ENCODE peak calls at places on chromosomes 2 and 18, in seven cellular contexts. Z is type B pancreatic cell, D is BJ, C is CD14-positive monocyte, X is upper lobe of right lung, L is GM20000, O is Calu3. Q is an unnamed sample.

GRCh38 chr2:209351636-209352035 is 72.2 kb upstream of the MAP2 start:
- DNase-seq in L (no peak), X (no peak), O (no peak), C (no peak), Z (no peak), D (no peak), Q (no peak)

GRCh38 chr2:100984892-100985307 is 17.2 kb upstream of the RPL31 start:
- DNase-seq in L (peak), C (peak), O (peak), D (no peak), Z (no peak), X (peak), Q (no peak)

GRCh38 chr2:41998789-41999470 is 48.9 kb upstream of the PKDCC start:
- DNase-seq in X (no peak), O (no peak), C (no peak), L (no peak), Z (no peak), D (no peak), Q (no peak)

GRCh38 chr2:172084734-172085459 is 410 bp upstream of the DLX1 start:
- DNase-seq in D (peak), O (peak), C (peak), L (peak), X (no peak), Z (peak), Q (peak)

GRCh38 chr18:35933982-35934381 is 38.5 kb upstream of the RMP24 start:
- DNase-seq in O (no peak), Z (no peak), D (no peak), L (no peak), X (no peak), C (no peak), Q (no peak)

GRCh38 chr2:26175716-26176615 is 3.1 kb downstream of the GAREM2 start:
- DNase-seq in Z (no peak), O (no peak), X (no peak), L (no peak), C (no peak), D (no peak), Q (no peak)

GRCh38 chr18:61606759-61607158 is 273.5 kb downstream of the CDH20 start:
- DNase-seq in X (peak), D (peak), Z (no peak), L (no peak), O (peak), C (no peak), Q (peak)

GRCh38 chr18:23967321-23968089 is 47.0 kb upstream of the TTC39C start:
- DNase-seq in L (no peak), D (no peak), X (no peak), Z (no peak), O (no peak), C (peak), Q (peak)

GRCh38 chr2:71545572-71546274 is 92.4 kb downstream of the DYSF start:
- DNase-seq in O (peak), D (no peak), Z (no peak), L (peak), C (peak), X (peak), Q (no peak)

GRCh38 chr2:237411683-237412349 is 2.1 kb downstream of the COL6A3 start:
- DNase-seq in O (no peak), L (no peak), X (no peak), C (no peak), D (no peak), Z (no peak), Q (no peak)

GRCh38 chr2:43225788-43226557 is 433 bp downstream of the ZFP36L2 start:
- DNase-seq in Z (peak), C (peak), O (peak), D (no peak), L (peak), X (peak), Q (peak)

GRCh38 chr2:186068154-186068826 is 329.7 kb downstream of the FSIP2 start:
- DNase-seq in Z (no peak), L (no peak), O (no peak), X (no peak), C (no peak), D (no peak), Q (no peak)

GRCh38 chr2:105052773-105053172 is 14.9 kb downstream of the MRPS9 start:
- DNase-seq in C (no peak), O (peak), D (no peak), Z (no peak), L (no peak), X (no peak), Q (no peak)

GRCh38 chr2:239954166-239955085 is 70.7 kb downstream of the NDUFA10 start:
- DNase-seq in X (no peak), O (no peak), L (no peak), D (no peak), C (no peak), Z (no peak), Q (no peak)

GRCh38 chr2:144493027-144493809 is 26.7 kb downstream of the ZEB2 start:
- DNase-seq in L (no peak), X (no peak), D (no peak), Z (no peak), O (no peak), C (peak), Q (no peak)

GRCh38 chr2:94874277-94874997 is 3.2 kb downstream of the TEKT4 start:
- DNase-seq in Z (peak), L (peak), X (peak), D (no peak), C (no peak), O (peak), Q (peak)

GRCh38 chr2:69095246-69095645 is 82.3 kb downstream of the ANTXR1 start:
- DNase-seq in Z (no peak), O (no peak), C (no peak), L (no peak), D (no peak), X (no peak), Q (no peak)

GRCh38 chr2:194345347-194345746 is 1311.7 kb upstream of the SLC39A10 start:
- DNase-seq in X (no peak), C (no peak), L (no peak), Z (no peak), D (no peak), O (no peak), Q (no peak)

GRCh38 chr2:46009315-46009714 is 287.9 kb upstream of the EPAS1 start:
- DNase-seq in L (no peak), O (no peak), X (no peak), Z (no peak), D (no peak), C (no peak), Q (no peak)

GRCh38 chr18:72433756-72434155 is 110.4 kb downstream of the CBLN2 start:
- DNase-seq in D (no peak), O (no peak), L (no peak), Z (no peak), X (no peak), C (no peak), Q (no peak)

GRCh38 chr2:74833418-74834233 is at the start of gene HK2:
- DNase-seq in L (peak), D (no peak), X (peak), C (peak), Z (peak), O (peak), Q (peak)

GRCh38 chr18:78896111-78896510 is 83.5 kb upstream of the SALL3 start:
- DNase-seq in X (no peak), O (no peak), C (no peak), D (no peak), Z (no peak), L (no peak), Q (peak)

GRCh38 chr2:59083075-59083792 is 842.1 kb upstream of the FANCL start:
- DNase-seq in D (no peak), L (no peak), C (no peak), X (no peak), O (no peak), Z (no peak), Q (no peak)

GRCh38 chr2:65057391-65058052 is 1.3 kb downstream of the CEP68 start:
- DNase-seq in X (no peak), C (peak), L (peak), Z (no peak), D (no peak), O (peak), Q (no peak)

GRCh38 chr2:20614201-20615045 is 36.5 kb downstream of the HS1BP3 start:
- DNase-seq in Z (no peak), C (no peak), X (peak), D (no peak), L (no peak), O (peak), Q (no peak)

GRCh38 chr2:20611077-20611843 is 39.6 kb downstream of the HS1BP3 start:
- DNase-seq in C (no peak), L (no peak), O (peak), Z (no peak), D (peak), X (peak), Q (no peak)

GRCh38 chr2:46780411-46780800 is 135.2 kb downstream of the MCFD2 start:
- DNase-seq in C (no peak), Z (no peak), X (no peak), O (no peak), D (no peak), L (no peak), Q (no peak)

GRCh38 chr2:211439011-211439410 is 882.6 kb downstream of the CPS1 start:
- DNase-seq in L (no peak), X (no peak), D (no peak), Z (no peak), C (no peak), O (no peak), Q (no peak)

GRCh38 chr2:196131384-196131861 is 40.0 kb downstream of the STK17B start:
- DNase-seq in X (no peak), C (peak), D (no peak), L (peak), Z (no peak), O (peak), Q (no peak)

GRCh38 chr18:61955644-61956043 is 62.8 kb upstream of the RNF152 start:
- DNase-seq in O (no peak), X (no peak), D (no peak), L (no peak), C (no peak), Z (no peak), Q (no peak)

GRCh38 chr2:62663443-62663842 is 42.1 kb upstream of the EHBP1 start:
- DNase-seq in C (no peak), D (peak), O (no peak), L (no peak), Z (no peak), X (no peak), Q (no peak)

GRCh38 chr18:49621851-49622351 is 60.0 kb downstream of the LIPG start:
- DNase-seq in D (no peak), Z (no peak), X (no peak), C (no peak), L (no peak), O (no peak), Q (peak)

GRCh38 chr2:23823863-23824262 is 103.1 kb downstream of the ATAD2B start:
- DNase-seq in X (no peak), C (no peak), D (no peak), O (no peak), Z (no peak), L (no peak), Q (no peak)

GRCh38 chr18:58091099-58091611 is 47.1 kb downstream of the NEDD4L start:
- DNase-seq in Z (no peak), D (no peak), X (no peak), L (peak), C (peak), O (peak), Q (no peak)

GRCh38 chr18:21741511-21742322 is 1.1 kb downstream of the MIB1 start:
- DNase-seq in C (peak), Z (no peak), O (peak), D (no peak), L (no peak), X (peak), Q (no peak)

GRCh38 chr2:152335016-152335850 is at the start of gene FMNL2:
- DNase-seq in X (peak), Z (peak), O (peak), L (peak), C (peak), D (no peak), Q (peak)
- TF ChIP-seq CTCF in X (peak), Z (no peak), O (no peak), L (no peak), C (peak), D (no peak), Q (peak)

DNA sequence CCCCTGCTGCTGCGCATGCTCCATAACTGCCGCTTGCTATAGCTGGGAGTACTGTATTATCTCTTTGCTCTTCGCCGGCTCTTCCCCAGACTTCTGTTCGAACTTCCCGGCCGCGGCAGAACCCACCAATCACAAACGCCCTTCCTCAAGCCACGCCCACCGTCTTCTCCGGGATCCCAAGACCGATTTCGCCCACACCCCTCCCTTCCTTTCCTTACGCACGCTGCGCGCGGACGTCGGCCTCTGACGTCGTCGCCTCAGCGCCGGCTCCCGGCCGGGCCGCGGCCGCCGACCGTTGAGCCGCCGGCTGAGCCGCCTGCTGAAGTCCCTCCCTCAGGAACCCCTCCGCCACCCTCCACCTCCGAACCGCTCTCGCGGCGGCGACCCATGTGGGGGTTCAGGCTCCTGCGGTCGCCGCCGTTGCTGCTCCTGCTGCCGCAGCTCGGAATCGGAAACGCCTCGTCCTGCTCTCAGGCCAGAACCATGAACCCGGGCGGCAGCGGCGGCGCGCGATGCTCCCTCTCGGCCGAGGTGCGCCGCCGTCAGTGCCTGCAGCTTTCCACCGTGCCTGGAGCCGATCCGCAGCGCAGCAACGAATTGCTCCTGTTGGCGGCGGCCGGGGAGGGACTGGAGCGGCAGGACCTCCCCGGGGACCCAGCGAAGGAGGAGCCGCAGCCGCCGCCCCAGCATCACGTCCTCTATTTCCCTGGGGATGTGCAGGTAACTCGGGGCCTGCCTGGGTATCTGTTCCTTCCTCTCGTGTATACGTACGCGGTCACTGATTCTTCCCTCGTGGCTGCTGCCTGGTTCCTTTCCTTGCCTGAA is at the start of gene C2orf69:
- DNase-seq in O (peak), L (peak), D (peak), C (peak), X (peak), Z (peak), Q (peak)
- TF ChIP-seq CTCF in O (no peak), L (no peak), D (peak), C (no peak), X (no peak), Z (peak), Q (no peak)

GRCh38 chr18:53281406-53281805 is 941.4 kb downstream of the DCC start:
- DNase-seq in C (no peak), L (no peak), X (no peak), Z (no peak), O (no peak), D (no peak), Q (no peak)

DNA sequence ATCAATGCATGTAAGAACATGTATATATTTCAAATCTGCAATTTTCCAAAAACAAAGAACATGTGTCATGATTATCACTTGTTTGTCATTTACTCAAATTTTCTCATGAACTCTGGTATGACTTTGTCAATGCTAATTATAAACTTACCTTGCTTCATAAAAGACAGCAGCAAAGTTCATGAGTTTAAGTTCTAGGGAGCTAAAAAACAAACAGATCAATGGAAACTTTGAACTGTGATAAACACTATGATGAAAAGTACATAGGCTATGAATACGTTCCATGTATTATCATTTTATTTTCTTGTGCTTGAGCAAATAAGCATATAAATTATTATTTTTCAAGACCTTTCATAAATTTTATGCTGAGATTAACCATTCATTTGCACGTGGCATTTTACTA is 940.8 kb downstream of the MBD2 start:
- DNase-seq in X (no peak), C (no peak), L (no peak), O (no peak), D (no peak), Z (no peak), Q (no peak)
- TF ChIP-seq CTCF in X (no peak), C (no peak), L (no peak), O (no peak), D (no peak), Z (no peak), Q (no peak)

GRCh38 chr18:51721388-51721787 is 523.9 kb upstream of the MEX3C start:
- DNase-seq in Z (no peak), X (no peak), C (no peak), L (no peak), D (no peak), O (no peak), Q (no peak)
- TF ChIP-seq CTCF in Z (no peak), X (no peak), C (no peak), L (no peak), D (no peak), O (no peak), Q (no peak)

GRCh38 chr2:232666051-232666805 is 30.9 kb upstream of the GIGYF2 start:
- DNase-seq in L (no peak), Z (no peak), X (no peak), O (no peak), D (no peak), C (no peak), Q (no peak)

GRCh38 chr2:232674491-232674890 is 22.6 kb upstream of the GIGYF2 start:
- DNase-seq in O (no peak), C (no peak), Z (no peak), D (no peak), L (no peak), X (no peak), Q (no peak)

GRCh38 chr2:232667989-232668583 is 29.0 kb upstream of the GIGYF2 start:
- DNase-seq in C (no peak), O (no peak), L (no peak), X (no peak), Z (no peak), D (no peak), Q (no peak)

GRCh38 chr2:232672581-232672980 is 24.6 kb upstream of the GIGYF2 start:
- DNase-seq in Z (no peak), O (no peak), X (no peak), L (no peak), D (no peak), C (no peak), Q (no peak)

DNA sequence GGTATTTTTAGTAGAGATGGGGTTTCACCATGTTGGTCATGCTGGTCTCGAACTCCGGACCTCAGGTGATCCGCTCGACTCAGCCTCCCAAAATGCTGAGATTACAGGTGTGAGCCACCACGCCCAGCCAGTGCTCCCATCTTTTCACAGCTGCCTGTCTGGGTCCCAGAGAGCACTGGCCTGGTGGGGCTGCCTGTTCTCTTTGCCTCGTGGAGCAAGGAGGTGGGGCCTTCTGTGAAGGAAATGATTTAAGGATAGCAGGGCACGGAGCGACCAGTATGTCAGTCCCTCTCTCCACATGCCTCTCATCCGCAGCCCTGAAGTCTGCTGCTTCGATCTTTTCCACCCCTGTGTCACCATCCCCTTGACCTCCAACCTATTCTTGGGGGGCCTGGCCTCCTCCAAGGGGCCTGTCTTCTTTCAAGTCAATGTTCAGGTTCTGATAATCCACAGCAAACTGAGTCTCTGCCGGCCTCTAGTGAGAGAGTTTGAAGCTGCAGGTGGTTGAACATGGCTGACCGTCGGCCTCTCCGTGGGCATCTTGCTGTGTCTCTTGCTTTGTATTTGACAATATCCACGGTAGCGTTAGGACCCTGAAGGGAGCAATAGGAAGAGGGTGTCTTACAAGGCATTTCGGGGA is 28.2 kb upstream of the GIGYF2 start:
- DNase-seq in O (peak), Z (no peak), C (no peak), D (no peak), X (no peak), L (no peak), Q (no peak)
- TF ChIP-seq CTCF in O (peak), Z (peak), C (no peak), D (peak), X (peak), L (no peak), Q (peak)

DNA sequence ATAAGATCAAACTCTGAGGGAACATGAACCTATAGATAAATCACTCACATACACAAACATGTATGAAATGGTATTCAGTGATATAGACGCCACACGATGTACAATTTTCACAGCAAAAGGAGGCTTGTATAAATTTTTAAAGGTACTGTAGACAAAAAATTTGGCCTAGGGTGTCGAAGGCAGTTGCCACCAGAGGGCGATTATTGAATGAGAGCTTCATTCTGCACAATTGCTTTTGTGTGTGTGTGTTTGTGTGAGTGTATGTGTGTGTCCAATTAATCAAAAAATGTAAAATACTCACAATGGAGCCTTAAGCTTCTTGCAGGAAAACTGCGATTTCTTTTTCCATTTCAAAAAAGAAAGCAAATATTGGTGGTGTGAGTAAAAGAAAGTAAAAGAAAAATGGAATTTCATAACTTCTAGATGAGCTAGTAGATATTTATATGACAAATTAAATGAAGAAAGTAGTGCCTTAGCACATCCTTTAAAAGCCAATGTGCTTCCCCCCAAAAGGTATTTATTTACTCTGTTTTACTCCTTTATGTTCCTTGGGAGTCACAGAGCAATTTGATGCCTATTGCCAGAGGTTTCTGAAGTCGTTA is 800.1 kb downstream of the SATB2 start:
- DNase-seq in D (no peak), C (no peak), O (peak), Z (no peak), L (no peak), X (no peak), Q (no peak)
- TF ChIP-seq CTCF in D (peak), C (no peak), O (peak), Z (peak), L (no peak), X (peak), Q (peak)